ENCODE peak calls at places on chromosomes 4 and X, in seven cellular contexts. X is GM23248, D is PC-3, O is OCI-LY7, R is neural progenitor cell, E is H9, U is trophoblast cell. L is an unnamed sample.
A peak's percentile ranks its signal among the peaks of the same experiment; 100 is the strongest.

GRCh38 chr4:64495948-64496347 is 86.7 kb upstream of the TECRL start:
- DNase-seq in U (no peak), O (no peak), D (no peak), X (no peak), E (no peak), R (no peak), L (no peak)

GRCh38 chr4:4284827-4285618 is 4.9 kb downstream of the LYAR start:
- DNase-seq in D (peak; percentile 51), U (no peak), R (no peak), E (no peak), O (no peak), X (peak; percentile 50), L (no peak)

GRCh38 chr4:126784966-126785580 is 847.7 kb upstream of the INTU start:
- DNase-seq in U (no peak), O (no peak), E (no peak), X (peak; percentile 13), D (no peak), R (no peak), L (no peak)

GRCh38 chrX:22541926-22542325 is 269.2 kb downstream of the CBLL2 start:
- DNase-seq in U (no peak), D (peak; percentile 53), R (no peak), X (no peak), E (no peak), O (no peak), L (no peak)

GRCh38 chr4:119231517-119231916 is 19.0 kb downstream of the USP53 start:
- DNase-seq in D (no peak), O (no peak), X (no peak), U (no peak), R (no peak), E (no peak), L (no peak)

GRCh38 chrX:79065696-79066095 is 78.8 kb upstream of the GPR174 start:
- DNase-seq in X (no peak), D (no peak), E (no peak), U (no peak), O (peak; percentile 55), R (no peak), L (no peak)

GRCh38 chrX:153539171-153539978 is 21.9 kb downstream of the ATP2B3 start:
- DNase-seq in D (peak; percentile 73), O (peak; percentile 39), E (peak; percentile 81), X (peak; percentile 75), R (peak; percentile 81), U (peak; percentile 78), L (peak; percentile 52)

GRCh38 chr4:128913228-128913627 is 103.7 kb downstream of the JADE1 start:
- DNase-seq in U (no peak), X (no peak), R (no peak), E (no peak), O (no peak), D (no peak), L (no peak)

GRCh38 chrX:106246511-106246910 is 78.4 kb downstream of the PWWP3B start:
- DNase-seq in U (no peak), O (no peak), E (no peak), R (no peak), X (no peak), D (peak; percentile 53), L (no peak)

GRCh38 chr4:63269156-63269555 is 1140.1 kb downstream of the TECRL start:
- DNase-seq in D (no peak), U (no peak), R (no peak), E (no peak), O (no peak), X (no peak), L (no peak)

GRCh38 chrX:22365460-22365859 is 92.7 kb downstream of the CBLL2 start:
- DNase-seq in U (no peak), R (no peak), E (no peak), D (peak; percentile 98), O (no peak), X (peak; percentile 85), L (no peak)

GRCh38 chrX:115311666-115312065 is 22.2 kb downstream of the LUZP4 start:
- DNase-seq in U (peak; percentile 2), X (no peak), O (no peak), E (peak; percentile 93), R (peak; percentile 88), D (no peak), L (no peak)

GRCh38 chr4:72567821-72568620 is 1.0 kb downstream of the ADAMTS3 start:
- DNase-seq in R (peak; percentile 87), O (no peak), U (peak; percentile 86), X (peak; percentile 87), E (peak; percentile 94), D (peak; percentile 96), L (peak; percentile 22)

GRCh38 chr4:43471950-43472349 is 579.4 kb downstream of the GRXCR1 start:
- DNase-seq in D (peak; percentile 9), U (no peak), E (no peak), R (no peak), X (peak; percentile 16), O (no peak), L (no peak)

GRCh38 chr4:61783050-61783449 is 582.9 kb downstream of the ADGRL3 start:
- DNase-seq in E (no peak), R (no peak), D (peak; percentile 60), X (no peak), U (no peak), O (no peak), L (no peak)

GRCh38 chr4:119540249-119540648 is 88.4 kb downstream of the PDE5A start:
- DNase-seq in U (no peak), E (no peak), D (no peak), X (no peak), O (no peak), R (no peak), L (no peak)

GRCh38 chr4:142743071-142743825 is 102.9 kb downstream of the INPP4B start:
- DNase-seq in R (no peak), D (peak; percentile 14), O (no peak), E (no peak), X (peak; percentile 56), U (no peak), L (no peak)

GRCh38 chr4:8913121-8913857 is 41.6 kb upstream of the HMX1 start:
- DNase-seq in X (peak; percentile 35), U (no peak), O (no peak), R (no peak), E (no peak), D (no peak), L (no peak)

GRCh38 chr4:187127456-187127855 is 403.8 kb upstream of the FAT1 start:
- DNase-seq in U (no peak), R (no peak), D (no peak), E (no peak), O (no peak), X (no peak), L (no peak)

GRCh38 chr4:81724925-81725329 is 253.2 kb upstream of the RASGEF1B start:
- DNase-seq in E (no peak), O (peak; percentile 55), R (peak; percentile 15), U (peak; percentile 88), D (no peak), X (peak; percentile 2), L (peak; percentile 61)

GRCh38 chr4:127586922-127587571 is 45.7 kb upstream of the INTU start:
- DNase-seq in O (peak; percentile 22), E (peak; percentile 74), X (peak; percentile 53), R (peak; percentile 67), D (peak; percentile 61), U (peak; percentile 64), L (peak; percentile 25)

GRCh38 chr4:96194993-96195392 is 355.1 kb downstream of the PDHA2 start:
- DNase-seq in O (no peak), R (no peak), X (no peak), E (no peak), U (no peak), D (no peak), L (no peak)

GRCh38 chr4:76213415-76214268 is at the start of gene SCARB2:
- DNase-seq in E (peak; percentile 83), D (peak; percentile 78), O (no peak), R (peak; percentile 91), X (peak; percentile 96), U (peak; percentile 90), L (peak; percentile 69)

GRCh38 chr4:162837679-162838078 is 329.0 kb downstream of the NAF1 start:
- DNase-seq in O (no peak), E (no peak), D (peak; percentile 19), U (peak; percentile 72), R (no peak), X (no peak), L (no peak)

GRCh38 chr4:60721680-60722079 is 478.4 kb upstream of the ADGRL3 start:
- DNase-seq in X (no peak), O (no peak), U (no peak), R (no peak), D (no peak), E (no peak), L (no peak)

GRCh38 chr4:55871299-55871800 is 17.9 kb downstream of the EXOC1 start:
- DNase-seq in D (no peak), E (no peak), R (no peak), O (no peak), U (no peak), X (no peak), L (no peak)

GRCh38 chr4:38957239-38957815 is 74.9 kb downstream of the TMEM156 start:
- DNase-seq in R (no peak), E (no peak), U (no peak), X (no peak), O (no peak), D (no peak), L (no peak)

GRCh38 chrX:40544343-40545250 is 36.2 kb upstream of the ATP6AP2 start:
- DNase-seq in U (no peak), E (no peak), D (peak; percentile 42), X (peak; percentile 27), R (no peak), O (no peak), L (no peak)

GRCh38 chr4:3810111-3810680 is 44.0 kb downstream of the ADRA2C start:
- DNase-seq in D (no peak), E (no peak), R (no peak), O (no peak), U (no peak), X (no peak), L (no peak)

GRCh38 chr4:23889368-23889767 is 479 bp downstream of the PPARGC1A start:
- DNase-seq in D (no peak), O (no peak), U (no peak), R (no peak), X (peak; percentile 15), E (no peak), L (no peak)
- H3K4me1 ChIP-seq in D (no peaks in the 10 kb centered on the region), O (no peaks in the 10 kb centered on the region), U (peaks cover 7% of the 10 kb centered on the region), R (peaks cover 24% of the 10 kb centered on the region), X (peaks cover 22% of the 10 kb centered on the region), E (peaks cover 14% of the 10 kb centered on the region), L (no peaks in the 10 kb centered on the region)

GRCh38 chr4:150070464-150071170 is 7.6 kb upstream of the DCLK2 start:
- DNase-seq in R (no peak), E (no peak), D (no peak), X (peak; percentile 74), U (no peak), O (no peak), L (no peak)
- H2AFZ ChIP-seq in R (no peak overlapping the region), E (no peak overlapping the region), D (no peak overlapping the region), X (no peak overlapping the region), U (no peak overlapping the region), O (no peak overlapping the region), L (no peak overlapping the region)

GRCh38 chr4:151296227-151296626 is 19.3 kb downstream of the PRSS48 start:
- DNase-seq in E (no peak), X (no peak), R (no peak), D (no peak), U (no peak), O (no peak), L (no peak)
- H3K4me1 ChIP-seq in E (peaks cover 6% of the 10 kb centered on the region), X (peaks cover 9% of the 10 kb centered on the region), R (peaks cover 28% of the 10 kb centered on the region), D (peaks cover 21% of the 10 kb centered on the region), U (no peaks in the 10 kb centered on the region), O (no peaks in the 10 kb centered on the region), L (no peaks in the 10 kb centered on the region)

DNA sequence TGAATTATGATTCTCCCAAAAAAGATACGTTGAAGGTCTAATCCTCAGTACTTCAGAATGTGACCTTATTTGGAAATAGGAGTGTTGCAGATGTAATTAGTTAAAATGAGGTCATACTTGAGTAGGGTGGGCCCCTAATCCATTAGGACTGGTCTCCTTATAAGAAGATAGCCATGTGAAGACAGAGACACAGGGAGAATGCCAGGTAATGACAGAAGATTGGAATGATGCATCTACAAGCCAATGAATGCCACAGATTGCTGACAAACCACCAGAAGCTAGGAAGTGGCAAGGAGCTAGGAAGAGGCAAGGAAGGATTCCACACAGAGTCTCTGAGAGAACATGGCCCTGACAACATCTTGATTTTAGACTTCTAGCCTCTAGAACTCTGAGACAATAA is 7.4 kb upstream of the RPS6KA3 start:
- DNase-seq in U (no peak), D (no peak), E (no peak), O (no peak), X (peak; percentile 24), R (no peak), L (no peak)
- H2AFZ ChIP-seq in U (no peak overlapping the region), D (no peak overlapping the region), E (no peak overlapping the region), O (no peak overlapping the region), X (no peak overlapping the region), R (no peak overlapping the region), L (no peak overlapping the region)

L was measured in DND-41.